ENCODE peak calls at places on chromosome 20, in ten cellular contexts. Q, V, J, P, Y, D, Z, E, I and K are unnamed samples.

GRCh38 chr20:45934046-45934586 is 367 bp upstream of the PCIF1 start:
- DNase-seq in Q (peak), V (peak), J (no peak), P (no peak), Y (peak), D (peak), Z (peak), E (peak), I (peak), K (peak)

GRCh38 chr20:56373942-56374341 is 15.2 kb downstream of the FAM210B start:
- DNase-seq in Q (no peak), V (no peak), J (no peak), P (peak), Y (peak), D (peak), Z (no peak), E (peak), I (no peak), K (peak)

GRCh38 chr20:57426156-57426769 is 35.1 kb downstream of the RBM38 start:
- DNase-seq in Q (no peak), V (peak), J (no peak), P (no peak), Y (no peak), D (no peak), Z (peak), E (no peak), I (no peak), K (no peak)

GRCh38 chr20:56922497-56922896 is 293.4 kb downstream of the TFAP2C start:
- DNase-seq in Q (no peak), V (no peak), J (no peak), P (no peak), Y (no peak), D (no peak), Z (peak), E (no peak), I (no peak), K (no peak)

GRCh38 chr20:62616728-62617621 is 25.3 kb upstream of the SLCO4A1 start:
- DNase-seq in Q (peak), V (peak), J (peak), P (peak), Y (peak), D (peak), Z (peak), E (peak), I (peak), K (peak)

GRCh38 chr20:62591122-62591468 is 51.2 kb upstream of the SLCO4A1 start:
- DNase-seq in Q (no peak), V (no peak), J (no peak), P (no peak), Y (no peak), D (no peak), Z (no peak), E (no peak), I (no peak), K (no peak)

GRCh38 chr20:63759377-63759901 is 19.9 kb downstream of the SLC2A4RG start:
- DNase-seq in Q (no peak), V (peak), J (no peak), P (no peak), Y (no peak), D (no peak), Z (no peak), E (peak), I (no peak), K (no peak)

GRCh38 chr20:15191082-15191723 is 853.8 kb upstream of the FLRT3 start:
- DNase-seq in Q (peak), V (no peak), J (no peak), P (no peak), Y (no peak), D (no peak), Z (no peak), E (no peak), I (no peak), K (no peak)

GRCh38 chr20:2814587-2815051 is at the start of gene C20orf141:
- DNase-seq in Q (no peak), V (no peak), J (no peak), P (no peak), Y (peak), D (peak), Z (no peak), E (peak), I (no peak), K (peak)

GRCh38 chr20:41011551-41012067 is 17.0 kb upstream of the TOP1 start:
- DNase-seq in Q (no peak), V (no peak), J (no peak), P (no peak), Y (no peak), D (no peak), Z (no peak), E (no peak), I (peak), K (no peak)

GRCh38 chr20:16801919-16802651 is 53.9 kb downstream of the OTOR start:
- DNase-seq in Q (peak), V (no peak), J (peak), P (peak), Y (peak), D (peak), Z (peak), E (peak), I (peak), K (peak)

GRCh38 chr20:8803065-8803464 is 265.8 kb upstream of the PLCB4 start:
- DNase-seq in Q (no peak), V (no peak), J (no peak), P (no peak), Y (no peak), D (no peak), Z (no peak), E (peak), I (no peak), K (no peak)

GRCh38 chr20:44196278-44196677 is 9.3 kb upstream of the JPH2 start:
- DNase-seq in Q (no peak), V (no peak), J (no peak), P (no peak), Y (no peak), D (no peak), Z (no peak), E (peak), I (no peak), K (no peak)

GRCh38 chr20:36273414-36274247 is 32.5 kb upstream of the DLGAP4 start:
- DNase-seq in Q (no peak), V (no peak), J (no peak), P (no peak), Y (peak), D (peak), Z (no peak), E (peak), I (no peak), K (peak)

GRCh38 chr20:38191654-38192053 is 26.6 kb upstream of the TGM2 start:
- DNase-seq in Q (no peak), V (no peak), J (no peak), P (no peak), Y (peak), D (no peak), Z (no peak), E (no peak), I (no peak), K (no peak)

GRCh38 chr20:2403291-2404052 is 22.8 kb downstream of the TGM6 start:
- DNase-seq in Q (no peak), V (no peak), J (no peak), P (no peak), Y (no peak), D (no peak), Z (no peak), E (no peak), I (no peak), K (no peak)

GRCh38 chr20:51695574-51696303 is 72.5 kb downstream of the ATP9A start:
- DNase-seq in Q (peak), V (no peak), J (no peak), P (peak), Y (peak), D (peak), Z (no peak), E (peak), I (no peak), K (peak)

GRCh38 chr20:10670521-10671220 is 3.1 kb downstream of the JAG1 start:
- DNase-seq in Q (no peak), V (no peak), J (no peak), P (peak), Y (peak), D (no peak), Z (peak), E (peak), I (peak), K (no peak)

GRCh38 chr20:31637660-31638059 is at the start of gene COX4I2:
- DNase-seq in Q (no peak), V (no peak), J (no peak), P (no peak), Y (no peak), D (no peak), Z (no peak), E (no peak), I (no peak), K (no peak)

GRCh38 chr20:3461911-3462677 is 8.7 kb upstream of the ATRN start:
- DNase-seq in Q (no peak), V (no peak), J (no peak), P (no peak), Y (no peak), D (no peak), Z (no peak), E (peak), I (no peak), K (no peak)

GRCh38 chr20:62675156-62675871 is 33.0 kb downstream of the SLCO4A1 start:
- DNase-seq in Q (no peak), V (no peak), J (no peak), P (no peak), Y (no peak), D (peak), Z (no peak), E (no peak), I (no peak), K (peak)

GRCh38 chr20:42308980-42309524 is 690.9 kb upstream of the CHD6 start:
- DNase-seq in Q (peak), V (no peak), J (no peak), P (no peak), Y (no peak), D (no peak), Z (peak), E (no peak), I (no peak), K (no peak)

GRCh38 chr20:13105864-13106457 is 97.2 kb downstream of the SPTLC3 start:
- DNase-seq in Q (no peak), V (no peak), J (peak), P (peak), Y (peak), D (peak), Z (peak), E (peak), I (no peak), K (peak)

GRCh38 chr20:16308754-16309153 is 264.5 kb downstream of the KIF16B start:
- DNase-seq in Q (no peak), V (no peak), J (no peak), P (no peak), Y (peak), D (peak), Z (no peak), E (peak), I (no peak), K (peak)

GRCh38 chr20:46400828-46401477 is 5.5 kb downstream of the ELMO2 start:
- DNase-seq in Q (no peak), V (no peak), J (peak), P (no peak), Y (peak), D (peak), Z (no peak), E (peak), I (no peak), K (peak)

GRCh38 chr20:23419995-23420901 is 1.0 kb downstream of the NAPB start:
- DNase-seq in Q (peak), V (peak), J (peak), P (peak), Y (peak), D (peak), Z (no peak), E (peak), I (peak), K (peak)

GRCh38 chr20:36408219-36408618 is 102.1 kb downstream of the DLGAP4 start:
- DNase-seq in Q (peak), V (peak), J (no peak), P (peak), Y (peak), D (peak), Z (no peak), E (peak), I (no peak), K (peak)

GRCh38 chr20:61985096-61985495 is 80.6 kb downstream of the TAF4 start:
- DNase-seq in Q (no peak), V (peak), J (no peak), P (no peak), Y (no peak), D (no peak), Z (no peak), E (no peak), I (no peak), K (no peak)

GRCh38 chr20:11054266-11055025 is 380.6 kb upstream of the JAG1 start:
- DNase-seq in Q (no peak), V (no peak), J (no peak), P (no peak), Y (no peak), D (no peak), Z (no peak), E (no peak), I (no peak), K (no peak)

GRCh38 chr20:1637755-1638154 is 17.9 kb upstream of the SIRPB1 start:
- DNase-seq in Q (no peak), V (no peak), J (no peak), P (no peak), Y (no peak), D (no peak), Z (no peak), E (no peak), I (no peak), K (no peak)